ENCODE peak calls at places on chromosome 6, in five cellular contexts. One of them, this sample, is unnamed.

GRCh38 chr6:33683051-33683571 is 28.4 kb downstream of the UQCC2 start:
- DNase-seq in GM12878: no peak
- DNase-seq in BJ: no peak
- DNase-seq in astrocyte of the spinal cord: no peak
- DNase-seq in mesothelial cell of epicardium: no peak
- DNase-seq in this sample: no peak

GRCh38 chr6:5073992-5074391 is 11.1 kb upstream of the PPP1R3G start:
- DNase-seq in GM12878: no peak
- DNase-seq in mesothelial cell of epicardium: no peak
- DNase-seq in BJ: no peak
- DNase-seq in astrocyte of the spinal cord: no peak
- DNase-seq in this sample: no peak

GRCh38 chr6:117206951-117207687 is 58.2 kb upstream of the VGLL2 start:
- DNase-seq in mesothelial cell of epicardium: no peak
- DNase-seq in astrocyte of the spinal cord: no peak
- DNase-seq in GM12878: no peak
- DNase-seq in BJ: no peak
- DNase-seq in this sample: peak; percentile 5

GRCh38 chr6:152277826-152278247 is 359.3 kb downstream of the SYNE1 start:
- DNase-seq in BJ: no peak
- DNase-seq in mesothelial cell of epicardium: no peak
- DNase-seq in GM12878: no peak
- DNase-seq in astrocyte of the spinal cord: no peak
- DNase-seq in this sample: no peak

GRCh38 chr6:149184523-149184922 is 133.0 kb upstream of the TAB2 start:
- DNase-seq in astrocyte of the spinal cord: no peak
- DNase-seq in BJ: no peak
- DNase-seq in GM12878: no peak
- DNase-seq in mesothelial cell of epicardium: no peak
- DNase-seq in this sample: no peak

GRCh38 chr6:35077006-35077712 is 64.0 kb downstream of the TCP11 start:
- DNase-seq in mesothelial cell of epicardium: no peak
- DNase-seq in GM12878: no peak
- DNase-seq in astrocyte of the spinal cord: no peak
- DNase-seq in BJ: no peak
- DNase-seq in this sample: no peak

GRCh38 chr6:97129111-97129510 is 153.9 kb downstream of the MMS22L start:
- DNase-seq in BJ: no peak
- DNase-seq in mesothelial cell of epicardium: no peak
- DNase-seq in GM12878: no peak
- DNase-seq in astrocyte of the spinal cord: no peak
- DNase-seq in this sample: no peak

GRCh38 chr6:159170999-159171712 is 2.0 kb downstream of the FNDC1 start:
- DNase-seq in BJ: no peak
- DNase-seq in astrocyte of the spinal cord: peak; percentile 80
- DNase-seq in mesothelial cell of epicardium: no peak
- DNase-seq in GM12878: no peak
- DNase-seq in this sample: no peak

GRCh38 chr6:2465336-2465735 is 219.9 kb upstream of the GMDS start:
- DNase-seq in mesothelial cell of epicardium: no peak
- DNase-seq in BJ: no peak
- DNase-seq in astrocyte of the spinal cord: no peak
- DNase-seq in GM12878: no peak
- DNase-seq in this sample: no peak

GRCh38 chr6:30820196-30820595 is 64.1 kb upstream of the DDR1 start:
- DNase-seq in GM12878: no peak
- DNase-seq in astrocyte of the spinal cord: peak; percentile 71
- DNase-seq in mesothelial cell of epicardium: no peak
- DNase-seq in BJ: peak; percentile 67
- DNase-seq in this sample: no peak

GRCh38 chr6:39508513-39508912 is 186.0 kb upstream of the KCNK16 start:
- DNase-seq in BJ: no peak
- DNase-seq in GM12878: no peak
- DNase-seq in astrocyte of the spinal cord: no peak
- DNase-seq in mesothelial cell of epicardium: no peak
- DNase-seq in this sample: no peak

GRCh38 chr6:98871057-98871456 is 36.7 kb downstream of the POU3F2 start:
- DNase-seq in GM12878: no peak
- DNase-seq in mesothelial cell of epicardium: no peak
- DNase-seq in BJ: peak; percentile 6
- DNase-seq in astrocyte of the spinal cord: peak; percentile 40
- DNase-seq in this sample: no peak

GRCh38 chr6:95923518-95923917 is 92.3 kb upstream of the FUT9 start:
- DNase-seq in astrocyte of the spinal cord: no peak
- DNase-seq in BJ: no peak
- DNase-seq in GM12878: no peak
- DNase-seq in mesothelial cell of epicardium: no peak
- DNase-seq in this sample: peak; percentile 19
- TF ChIP-seq CTCF in astrocyte of the spinal cord: peak; percentile 12
- TF ChIP-seq CTCF in BJ: no peak
- TF ChIP-seq CTCF in GM12878: peak; percentile 34
- TF ChIP-seq CTCF in mesothelial cell of epicardium: no peak
- TF ChIP-seq CTCF in this sample: peak; percentile 49

GRCh38 chr6:130240232-130240631 is 17.5 kb upstream of the SAMD3 start:
- DNase-seq in mesothelial cell of epicardium: no peak
- DNase-seq in BJ: peak; percentile 51
- DNase-seq in astrocyte of the spinal cord: peak; percentile 69
- DNase-seq in GM12878: no peak
- DNase-seq in this sample: no peak

GRCh38 chr6:130244728-130245127 is 22.0 kb upstream of the SAMD3 start:
- DNase-seq in GM12878: no peak
- DNase-seq in astrocyte of the spinal cord: no peak
- DNase-seq in BJ: no peak
- DNase-seq in mesothelial cell of epicardium: no peak
- DNase-seq in this sample: no peak

GRCh38 chr6:130239755-130240154 is 17.0 kb upstream of the SAMD3 start:
- DNase-seq in GM12878: no peak
- DNase-seq in astrocyte of the spinal cord: peak; percentile 10
- DNase-seq in mesothelial cell of epicardium: no peak
- DNase-seq in BJ: no peak
- DNase-seq in this sample: no peak

DNA sequence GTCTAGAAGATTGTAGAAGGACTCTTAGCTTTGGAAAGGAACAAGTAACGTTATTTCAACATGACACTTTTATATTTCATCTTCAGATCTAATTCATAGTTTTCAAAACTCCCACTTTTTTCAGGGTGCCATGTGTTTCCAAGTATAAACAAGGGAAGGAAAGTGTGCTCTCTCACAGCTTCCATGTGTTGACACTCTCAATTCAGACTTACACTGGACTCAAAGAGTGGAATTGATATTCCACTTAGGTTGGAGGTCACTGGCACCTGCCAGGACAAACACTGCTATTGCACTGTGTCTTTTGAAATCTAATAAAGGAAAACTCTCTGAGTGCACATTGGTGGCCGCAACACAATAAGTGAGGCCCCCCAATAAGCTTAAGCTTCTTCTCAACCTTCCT is 22.5 kb upstream of the SAMD3 start:
- DNase-seq in GM12878: no peak
- DNase-seq in mesothelial cell of epicardium: no peak
- DNase-seq in astrocyte of the spinal cord: no peak
- DNase-seq in BJ: no peak
- DNase-seq in this sample: no peak
- TF ChIP-seq CTCF in GM12878: no peak
- TF ChIP-seq CTCF in mesothelial cell of epicardium: no peak
- TF ChIP-seq CTCF in astrocyte of the spinal cord: no peak
- TF ChIP-seq CTCF in BJ: no peak
- TF ChIP-seq CTCF in this sample: no peak

DNA sequence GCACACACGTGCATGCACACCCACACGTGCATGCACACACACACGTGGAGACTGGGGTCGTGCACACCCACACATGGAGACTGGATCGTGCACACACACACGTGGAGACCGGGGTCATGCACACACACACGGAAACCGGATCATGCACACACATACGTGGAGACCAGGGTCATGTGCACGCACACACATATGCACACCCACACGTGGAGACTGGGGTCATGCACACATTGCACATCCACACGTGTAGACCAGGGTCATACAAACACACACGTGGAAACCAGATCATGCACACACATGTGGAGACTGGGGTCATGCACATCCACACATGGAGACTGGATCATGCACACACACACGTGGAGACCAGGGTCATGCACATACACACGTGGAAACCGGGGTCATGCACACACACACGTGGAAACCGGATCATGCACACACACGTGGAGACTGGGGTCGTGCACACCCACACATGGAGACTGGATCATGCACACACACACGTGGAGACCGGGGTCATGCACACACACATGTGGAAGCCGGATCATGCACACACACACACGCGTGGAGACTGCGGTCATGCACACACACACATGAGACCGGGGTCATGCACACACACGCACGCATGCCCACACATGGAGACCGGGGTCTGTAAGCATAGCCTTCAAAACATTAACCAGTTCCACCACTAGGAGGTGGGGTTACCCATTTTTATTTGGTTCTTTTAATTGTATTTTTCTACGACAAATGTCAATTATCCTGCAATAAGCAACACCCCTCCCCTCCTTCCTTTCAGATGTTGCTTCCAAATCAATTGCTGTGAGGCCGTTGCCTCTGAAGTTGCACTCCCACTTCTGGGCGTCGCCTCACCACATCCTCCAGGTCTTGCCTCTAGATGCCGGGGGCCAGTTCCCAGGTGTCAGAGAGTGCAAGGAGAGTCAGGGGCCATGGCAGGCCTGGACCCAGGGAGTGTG is 95.8 kb downstream of the TMEM242 start:
- DNase-seq in mesothelial cell of epicardium: no peak
- DNase-seq in BJ: no peak
- DNase-seq in astrocyte of the spinal cord: no peak
- DNase-seq in GM12878: no peak
- DNase-seq in this sample: no peak
- TF ChIP-seq CTCF in mesothelial cell of epicardium: peak; percentile 63
- TF ChIP-seq CTCF in BJ: peak; percentile 28
- TF ChIP-seq CTCF in astrocyte of the spinal cord: peak; percentile 36
- TF ChIP-seq CTCF in GM12878: peak; percentile 10
- TF ChIP-seq CTCF in this sample: peak; percentile 19

DNA sequence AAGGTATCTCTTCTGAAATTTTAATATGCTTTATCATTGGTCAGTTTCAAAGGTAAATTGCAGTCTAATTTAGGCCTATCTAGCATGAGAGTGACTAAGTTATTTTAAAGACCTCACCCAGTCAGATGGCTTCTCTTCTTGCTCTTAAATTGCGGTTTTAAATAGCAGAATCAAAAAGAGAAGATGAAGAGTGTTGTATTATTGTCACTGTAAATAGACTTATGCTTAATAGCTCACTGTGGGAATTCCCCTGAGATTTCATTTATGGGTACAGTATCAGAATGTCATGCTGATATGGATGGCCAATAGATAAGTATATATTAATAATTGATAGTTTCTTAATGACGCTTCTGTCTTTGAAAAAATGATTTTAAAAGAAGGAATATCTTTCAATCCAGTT is 35.7 kb downstream of the AIG1 start:
- DNase-seq in mesothelial cell of epicardium: no peak
- DNase-seq in BJ: no peak
- DNase-seq in GM12878: no peak
- DNase-seq in astrocyte of the spinal cord: no peak
- DNase-seq in this sample: no peak
- TF ChIP-seq CTCF in mesothelial cell of epicardium: no peak
- TF ChIP-seq CTCF in BJ: no peak
- TF ChIP-seq CTCF in GM12878: no peak
- TF ChIP-seq CTCF in astrocyte of the spinal cord: no peak
- TF ChIP-seq CTCF in this sample: no peak

DNA sequence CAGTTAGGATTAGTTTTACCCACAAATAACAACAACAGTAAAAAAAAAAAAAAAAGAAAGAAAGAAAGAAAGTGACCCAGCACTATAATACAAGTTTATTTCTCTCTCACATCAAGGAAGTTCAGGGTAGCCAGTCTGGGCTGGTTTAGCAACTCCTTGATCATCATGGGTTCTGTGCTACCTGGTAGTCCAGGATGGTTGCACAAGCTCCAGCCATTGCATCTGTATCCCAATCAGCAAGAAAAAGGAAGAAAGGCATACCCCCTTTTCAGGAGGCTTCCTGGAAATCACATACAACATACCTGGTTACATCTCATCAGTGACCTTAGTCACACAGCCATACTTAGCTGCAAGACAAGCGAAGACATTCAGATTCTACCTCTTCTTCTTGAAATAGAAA is 128.5 kb downstream of the MTHFD1L start:
- DNase-seq in astrocyte of the spinal cord: no peak
- DNase-seq in GM12878: no peak
- DNase-seq in mesothelial cell of epicardium: no peak
- DNase-seq in BJ: no peak
- DNase-seq in this sample: no peak
- TF ChIP-seq CTCF in astrocyte of the spinal cord: no peak
- TF ChIP-seq CTCF in GM12878: no peak
- TF ChIP-seq CTCF in mesothelial cell of epicardium: no peak
- TF ChIP-seq CTCF in BJ: no peak
- TF ChIP-seq CTCF in this sample: no peak

GRCh38 chr6:15058200-15059070 is 187.4 kb upstream of the JARID2 start:
- DNase-seq in BJ: no peak
- DNase-seq in mesothelial cell of epicardium: no peak
- DNase-seq in astrocyte of the spinal cord: no peak
- DNase-seq in GM12878: no peak
- DNase-seq in this sample: no peak
- TF ChIP-seq CTCF in BJ: no peak
- TF ChIP-seq CTCF in mesothelial cell of epicardium: no peak
- TF ChIP-seq CTCF in astrocyte of the spinal cord: no peak
- TF ChIP-seq CTCF in GM12878: no peak
- TF ChIP-seq CTCF in this sample: peak; percentile 16

DNA sequence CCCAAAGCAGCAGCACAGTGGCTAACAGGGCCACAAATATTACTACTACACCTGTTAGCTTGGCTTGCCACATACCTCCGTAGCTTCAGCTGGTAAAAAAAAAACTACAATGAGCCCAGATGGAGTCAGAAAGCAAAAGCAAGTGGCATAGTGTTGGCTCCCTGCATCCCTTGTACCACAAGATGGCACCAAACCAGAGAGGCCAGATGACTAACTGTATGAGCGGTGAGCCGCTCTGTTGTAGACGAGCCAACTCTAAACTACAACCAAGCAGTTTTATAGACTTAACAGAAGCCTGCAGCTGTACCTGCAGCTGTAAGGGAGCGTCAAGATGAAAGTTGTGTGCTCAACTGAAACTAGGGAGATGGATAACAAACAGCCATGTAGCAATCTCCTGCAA is 84.5 kb upstream of the MCHR2 start:
- DNase-seq in astrocyte of the spinal cord: peak; percentile 54
- DNase-seq in mesothelial cell of epicardium: no peak
- DNase-seq in BJ: no peak
- DNase-seq in GM12878: no peak
- DNase-seq in this sample: peak; percentile 12
- TF ChIP-seq CTCF in astrocyte of the spinal cord: peak; percentile 56
- TF ChIP-seq CTCF in mesothelial cell of epicardium: no peak
- TF ChIP-seq CTCF in BJ: peak; percentile 68
- TF ChIP-seq CTCF in GM12878: no peak
- TF ChIP-seq CTCF in this sample: no peak